ENCODE peak calls at places on chromosomes 13 and 19, in eight cellular contexts. Q is uterus, Z is lung, M is mammary epithelial cell, K is mesendoderm, F is H1, T is thoracic aorta, I is fibroblast of lung. V is an unnamed sample.

GRCh38 chr13:33310245-33311038 is 24.9 kb upstream of the STARD13 start:
- DNase-seq in F (no peak), T (no peak), Z (no peak), I (no peak), M (no peak), Q (no peak), K (no peak), V (no peak)

GRCh38 chr19:11058246-11059030 is 30.8 kb upstream of the LDLR start:
- DNase-seq in Z (no peak), F (no peak), I (no peak), M (no peak), Q (no peak), T (no peak), K (no peak), V (no peak)

GRCh38 chr13:75618308-75618707 is 17.8 kb upstream of the LMO7 start:
- DNase-seq in M (no peak), F (no peak), I (no peak), Q (no peak), K (no peak), Z (no peak), T (no peak), V (no peak)

GRCh38 chr13:94712287-94712811 is at the start of gene SOX21:
- DNase-seq in Z (no peak), T (no peak), M (peak), I (no peak), Q (no peak), K (peak), F (no peak), V (peak)

GRCh38 chr13:114140909-114141255 is 8.5 kb upstream of the RASA3 start:
- DNase-seq in M (no peak), I (no peak), Z (no peak), Q (no peak), T (no peak), K (no peak), F (no peak), V (no peak)

GRCh38 chr19:8484331-8484894 is 18.0 kb downstream of the PRAM1 start:
- DNase-seq in Z (peak), T (no peak), F (no peak), I (no peak), M (no peak), K (no peak), Q (no peak), V (no peak)

GRCh38 chr13:65913173-65913572 is 1317.0 kb downstream of the PCDH9 start:
- DNase-seq in I (peak), Z (no peak), M (peak), K (no peak), Q (no peak), T (no peak), F (no peak), V (no peak)

GRCh38 chr13:21675095-21676007 is 4.5 kb downstream of the FGF9 start:
- DNase-seq in M (no peak), F (no peak), I (no peak), Z (no peak), Q (no peak), K (peak), T (no peak), V (no peak)

GRCh38 chr19:39417463-39418181 is 5.2 kb downstream of the PLEKHG2 start:
- DNase-seq in M (no peak), F (no peak), Z (no peak), K (no peak), Q (no peak), T (no peak), I (no peak), V (no peak)

GRCh38 chr13:99658266-99658991 is 157.2 kb downstream of the TM9SF2 start:
- DNase-seq in I (peak), M (peak), Z (peak), Q (peak), K (peak), F (no peak), T (no peak), V (no peak)

GRCh38 chr19:7916137-7916907 is 1.7 kb downstream of the TGFBR3L start:
- DNase-seq in F (no peak), K (peak), T (no peak), Q (no peak), Z (no peak), M (no peak), I (no peak), V (no peak)

GRCh38 chr19:43777163-43777700 is 3.5 kb downstream of the KCNN4 start:
- DNase-seq in Z (no peak), K (no peak), T (no peak), M (peak), I (peak), F (no peak), Q (no peak), V (no peak)

GRCh38 chr19:2255982-2256685 is at the start of gene JSRP1:
- DNase-seq in K (no peak), Q (no peak), M (no peak), F (no peak), Z (no peak), I (no peak), T (no peak), V (no peak)

GRCh38 chr13:43122706-43123268 is 99.4 kb downstream of the DNAJC15 start:
- DNase-seq in K (peak), F (no peak), I (no peak), Z (no peak), M (no peak), Q (no peak), T (no peak), V (no peak)

GRCh38 chr13:42720116-42720857 is 61.1 kb upstream of the FAM216B start:
- DNase-seq in F (no peak), M (peak), Z (no peak), K (peak), Q (peak), T (no peak), I (peak), V (no peak)

GRCh38 chr19:41616785-41617621 is 9.9 kb downstream of the CEACAM4 start:
- DNase-seq in M (peak), Q (no peak), F (no peak), I (peak), Z (peak), K (peak), T (no peak), V (peak)

GRCh38 chr19:28606269-28607032 is 606.5 kb downstream of the UQCRFS1 start:
- DNase-seq in Z (no peak), K (no peak), Q (no peak), I (no peak), M (no peak), F (no peak), T (no peak), V (peak)

GRCh38 chr19:861756-862528 is 2.5 kb downstream of the CFD start:
- DNase-seq in M (peak), Z (peak), I (no peak), T (no peak), K (peak), Q (no peak), F (peak), V (no peak)

GRCh38 chr19:30791116-30791515 is 418.9 kb downstream of the ZNF536 start:
- DNase-seq in Z (peak), K (no peak), T (no peak), F (no peak), I (no peak), M (no peak), Q (peak), V (peak)

GRCh38 chr19:11420894-11421606 is 1.9 kb upstream of the RGL3 start:
- DNase-seq in I (no peak), T (no peak), M (no peak), F (no peak), Q (no peak), Z (no peak), K (peak), V (no peak)

GRCh38 chr13:39766464-39767167 is 111.2 kb downstream of the COG6 start:
- DNase-seq in T (no peak), K (no peak), M (no peak), F (no peak), I (no peak), Z (no peak), Q (peak), V (no peak)

GRCh38 chr19:19866599-19867248 is 1.0 kb downstream of the ZNF253 start:
- DNase-seq in F (peak), I (peak), Q (no peak), Z (peak), K (peak), T (no peak), M (peak), V (no peak)

GRCh38 chr19:33492951-33493350 is 28.6 kb downstream of the PEPD start:
- DNase-seq in M (no peak), Z (no peak), Q (no peak), K (no peak), T (no peak), I (no peak), F (no peak), V (no peak)

GRCh38 chr19:19234220-19234816 is 22.6 kb downstream of the NCAN start:
- DNase-seq in Q (no peak), Z (no peak), I (no peak), T (no peak), M (no peak), F (no peak), K (no peak), V (no peak)

GRCh38 chr13:72782717-72783116 is 784 bp downstream of the PIBF1 start:
- DNase-seq in I (peak), Z (no peak), T (no peak), M (peak), Q (no peak), F (no peak), K (peak), V (no peak)

GRCh38 chr13:99698010-99698815 is 196.9 kb downstream of the TM9SF2 start:
- DNase-seq in I (no peak), Q (no peak), F (no peak), K (no peak), M (no peak), T (no peak), Z (no peak), V (no peak)

GRCh38 chr13:20264271-20265018 is 32.3 kb upstream of the GJB6 start:
- DNase-seq in T (no peak), F (no peak), Q (no peak), K (no peak), Z (no peak), M (no peak), I (no peak), V (no peak)

GRCh38 chr13:24905242-24905641 is 141.3 kb downstream of the RNF17 start:
- DNase-seq in Z (no peak), M (peak), K (no peak), I (peak), T (no peak), Q (no peak), F (no peak), V (no peak)

GRCh38 chr19:29610574-29611271 is 4.6 kb downstream of the POP4 start:
- DNase-seq in F (peak), Z (peak), M (peak), Q (peak), T (peak), K (peak), I (peak), V (no peak)

DNA sequence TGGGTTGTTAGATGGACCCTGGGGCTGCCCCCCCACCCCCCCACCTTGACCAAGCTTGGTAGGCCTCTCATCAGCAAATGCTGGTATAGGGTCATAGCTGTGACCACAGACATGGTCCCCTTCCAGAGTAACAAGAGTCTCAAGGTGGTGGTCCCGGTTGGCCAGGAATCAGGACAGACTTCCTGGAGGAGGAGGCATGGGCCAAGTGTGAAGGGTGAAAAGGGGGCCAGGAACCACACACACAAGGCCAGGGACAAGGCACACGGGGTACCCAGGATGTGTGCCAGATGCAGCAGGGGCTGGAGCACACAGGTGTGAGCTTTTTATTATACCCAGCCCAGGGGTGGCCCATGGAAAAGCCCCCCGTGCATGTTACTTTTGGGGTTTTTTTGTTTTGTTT is 1.0 kb upstream of the MRI1 start:
- DNase-seq in I (no peak), K (no peak), Q (no peak), T (no peak), F (no peak), M (no peak), Z (no peak), V (no peak)
- H3K27ac ChIP-seq in I (no peak), K (no peak), Q (no peak), T (no peak), F (no peak), M (no peak), Z (no peak), V (no peak)

GRCh38 chr13:98214707-98215106 is 37.6 kb upstream of the RNF113B start:
- DNase-seq in Q (no peak), K (no peak), M (peak), F (no peak), Z (peak), T (no peak), I (no peak), V (no peak)

GRCh38 chr13:98217597-98217996 is 40.5 kb upstream of the RNF113B start:
- DNase-seq in K (no peak), Z (peak), M (no peak), Q (no peak), F (no peak), T (no peak), I (no peak), V (no peak)

GRCh38 chr13:98216711-98217110 is 39.6 kb upstream of the RNF113B start:
- DNase-seq in K (no peak), M (no peak), Q (no peak), Z (no peak), F (no peak), I (no peak), T (no peak), V (no peak)

GRCh38 chr13:98215508-98215907 is 38.4 kb upstream of the RNF113B start:
- DNase-seq in I (no peak), T (no peak), F (no peak), K (no peak), M (no peak), Q (no peak), Z (no peak), V (no peak)

GRCh38 chr13:98216135-98216565 is 39.1 kb upstream of the RNF113B start:
- DNase-seq in Q (peak), Z (peak), I (peak), K (peak), M (peak), T (no peak), F (no peak), V (no peak)
- H3K27ac ChIP-seq in Q (no peak), Z (peak), I (peak), K (no peak), M (no peak), T (no peak), F (no peak), V (peak)

GRCh38 chr19:51139299-51140018 is 2.6 kb upstream of the SIGLEC7 start:
- DNase-seq in F (no peak), K (no peak), I (no peak), M (no peak), Q (no peak), T (no peak), Z (no peak), V (no peak)
- H3K27ac ChIP-seq in F (no peak), K (no peak), I (no peak), M (no peak), Q (no peak), T (no peak), Z (peak), V (no peak)

DNA sequence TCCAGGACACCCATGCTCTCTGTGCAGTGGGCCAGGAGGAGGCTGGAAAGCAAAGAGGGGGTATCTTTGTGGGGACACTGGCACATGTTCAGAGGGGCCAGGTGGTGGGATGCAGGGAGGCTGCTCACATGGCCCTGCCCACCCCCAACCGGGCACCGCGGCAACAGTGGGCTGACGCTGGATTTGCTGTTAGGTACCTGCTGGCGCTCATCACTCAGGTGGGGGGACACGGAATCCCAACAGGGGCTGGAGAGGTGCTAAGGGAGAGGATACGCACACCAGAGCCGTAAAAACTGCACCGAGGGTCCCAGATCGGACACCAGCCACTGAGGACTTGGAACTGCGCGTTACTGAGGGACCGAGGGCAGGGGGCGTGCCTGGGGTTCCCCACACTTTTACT is 19.2 kb downstream of the AKAP8L start:
- DNase-seq in F (no peak), K (no peak), T (no peak), Z (no peak), Q (no peak), M (no peak), I (no peak), V (no peak)
- H3K27ac ChIP-seq in F (no peak), K (no peak), T (no peak), Z (no peak), Q (no peak), M (no peak), I (no peak), V (no peak)

DNA sequence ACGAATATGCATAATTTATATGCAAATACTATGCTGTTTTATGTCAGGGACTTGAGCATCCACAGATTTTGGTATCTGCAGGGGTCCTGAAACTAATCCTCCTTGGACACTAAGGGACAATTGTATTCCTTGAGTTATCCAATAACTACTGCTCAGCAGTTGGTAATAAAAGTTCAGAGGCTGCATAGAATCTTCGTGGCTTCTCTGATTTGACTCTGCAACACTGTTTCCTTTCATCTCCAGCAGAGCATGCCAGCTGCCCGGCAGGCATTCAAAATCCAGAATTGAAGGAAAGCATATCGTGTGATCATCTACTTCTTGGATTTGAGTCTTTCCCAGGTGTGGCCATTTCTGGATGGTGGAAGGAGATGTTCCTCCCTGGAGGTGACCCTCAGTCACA is 64.5 kb upstream of the MRI1 start:
- DNase-seq in M (no peak), F (no peak), T (no peak), Q (no peak), K (no peak), Z (no peak), I (no peak), V (no peak)
- H3K27ac ChIP-seq in M (no peak), F (no peak), T (no peak), Q (no peak), K (no peak), Z (no peak), I (no peak), V (no peak)

V was measured in vagina.